ENCODE peak calls at places on chromosome 4, in ten cellular contexts. K, B, C, F, H, T, J, R, V and L are unnamed samples.
A peak's percentile ranks its signal among the peaks of the same experiment; 100 is the strongest.

GRCh38 chr4:1200425-1201035 is 28.1 kb upstream of the SPON2 start:
- DNase-seq in K (peak; percentile 75), V (no peak), F (peak; percentile 81), B (no peak), R (no peak), H (no peak), T (peak; percentile 71), C (no peak), J (peak; percentile 95), L (peak; percentile 95)

GRCh38 chr4:122246551-122246950 is 94.4 kb downstream of the BLTP1 start:
- DNase-seq in H (no peak), B (no peak), F (no peak), C (no peak), R (no peak), K (no peak), T (no peak), V (no peak), J (peak; percentile 1), L (no peak)

GRCh38 chr4:74583066-74583700 is 138.2 kb downstream of the AREG start:
- DNase-seq in H (no peak), K (no peak), J (peak; percentile 46), C (no peak), B (peak; percentile 36), T (no peak), V (no peak), F (no peak), R (no peak), L (no peak)

GRCh38 chr4:177239878-177240277 is 69.8 kb upstream of the NEIL3 start:
- DNase-seq in R (no peak), B (no peak), J (peak; percentile 48), H (no peak), F (no peak), K (no peak), C (no peak), T (no peak), V (no peak), L (no peak)

GRCh38 chr4:104719539-104720230 is 225.0 kb upstream of the CXXC4 start:
- DNase-seq in T (no peak), V (no peak), C (no peak), H (no peak), R (no peak), J (no peak), B (no peak), K (no peak), F (no peak), L (no peak)

GRCh38 chr4:159505275-159505975 is 402.5 kb downstream of the RAPGEF2 start:
- DNase-seq in J (no peak), R (no peak), V (no peak), F (no peak), B (no peak), C (no peak), K (no peak), T (no peak), H (no peak), L (no peak)

GRCh38 chr4:184317234-184317918 is 99.7 kb upstream of the ENPP6 start:
- DNase-seq in F (no peak), J (peak; percentile 16), K (no peak), R (no peak), H (no peak), B (no peak), C (no peak), T (no peak), V (peak; percentile 29), L (peak; percentile 31)

GRCh38 chr4:21380861-21381260 is 567.7 kb downstream of the KCNIP4 start:
- DNase-seq in V (no peak), H (no peak), T (no peak), J (no peak), B (no peak), R (no peak), C (no peak), K (no peak), F (no peak), L (no peak)

GRCh38 chr4:153748378-153748777 is 11.4 kb downstream of the RNF175 start:
- DNase-seq in C (no peak), V (no peak), J (peak; percentile 38), K (no peak), T (no peak), H (no peak), B (no peak), F (no peak), R (no peak), L (no peak)

GRCh38 chr4:170323623-170324022 is 233.9 kb upstream of the AADAT start:
- DNase-seq in V (no peak), J (no peak), H (no peak), T (no peak), C (no peak), F (no peak), K (no peak), B (no peak), R (no peak), L (no peak)

GRCh38 chr4:74640111-74640903 is 154.0 kb downstream of the BTC start:
- DNase-seq in H (no peak), J (peak; percentile 92), C (no peak), R (no peak), T (no peak), V (no peak), F (no peak), K (no peak), B (no peak), L (no peak)

DNA sequence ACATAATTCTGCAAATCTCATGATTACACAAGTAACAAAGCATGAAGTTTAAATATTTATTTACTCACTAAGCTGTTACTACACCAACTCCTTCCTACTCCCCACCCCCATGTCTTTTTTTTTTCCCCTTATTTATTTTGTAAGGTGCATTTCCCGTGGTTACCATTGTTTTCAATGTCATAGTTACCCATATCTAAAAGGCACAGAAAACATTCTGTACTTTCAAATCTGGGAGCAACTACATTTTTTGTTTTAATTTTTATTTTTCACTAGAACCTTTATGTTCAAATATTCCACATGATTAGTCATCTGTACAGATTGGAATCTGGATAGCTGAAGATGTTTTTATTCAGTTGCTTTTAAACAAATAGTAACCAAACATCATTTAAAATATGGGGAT is 62.8 kb downstream of the PPP3CA start:
- DNase-seq in F (no peak), B (peak; percentile 36), V (no peak), T (no peak), H (no peak), C (no peak), J (no peak), R (no peak), K (no peak), L (no peak)
- H3K4me1 ChIP-seq in F (peaks cover 12% of the 10 kb centered on the region), B (peaks cover 60% of the 10 kb centered on the region), V (peaks cover 24% of the 10 kb centered on the region), T (peaks cover 32% of the 10 kb centered on the region), H (peaks cover 23% of the 10 kb centered on the region), C (no peaks in the 10 kb centered on the region), J (peaks cover 2% of the 10 kb centered on the region), R (peaks cover 11% of the 10 kb centered on the region), K (peaks cover 10% of the 10 kb centered on the region), L (peaks cover 28% of the 10 kb centered on the region)

GRCh38 chr4:40576651-40577480 is 52.8 kb downstream of the RBM47 start:
- DNase-seq in V (no peak), C (peak; percentile 65), J (peak; percentile 91), R (peak; percentile 66), K (peak; percentile 83), B (peak; percentile 98), F (peak; percentile 37), H (peak; percentile 98), T (peak; percentile 82), L (peak; percentile 93)
- TF ChIP-seq POLR2A in V (no peak), C (no peak), J (no peak), R (no peak), K (no peak), B (no peak), F (no peak), H (peak; percentile 50), T (peak; percentile 56), L (no peak)

DNA sequence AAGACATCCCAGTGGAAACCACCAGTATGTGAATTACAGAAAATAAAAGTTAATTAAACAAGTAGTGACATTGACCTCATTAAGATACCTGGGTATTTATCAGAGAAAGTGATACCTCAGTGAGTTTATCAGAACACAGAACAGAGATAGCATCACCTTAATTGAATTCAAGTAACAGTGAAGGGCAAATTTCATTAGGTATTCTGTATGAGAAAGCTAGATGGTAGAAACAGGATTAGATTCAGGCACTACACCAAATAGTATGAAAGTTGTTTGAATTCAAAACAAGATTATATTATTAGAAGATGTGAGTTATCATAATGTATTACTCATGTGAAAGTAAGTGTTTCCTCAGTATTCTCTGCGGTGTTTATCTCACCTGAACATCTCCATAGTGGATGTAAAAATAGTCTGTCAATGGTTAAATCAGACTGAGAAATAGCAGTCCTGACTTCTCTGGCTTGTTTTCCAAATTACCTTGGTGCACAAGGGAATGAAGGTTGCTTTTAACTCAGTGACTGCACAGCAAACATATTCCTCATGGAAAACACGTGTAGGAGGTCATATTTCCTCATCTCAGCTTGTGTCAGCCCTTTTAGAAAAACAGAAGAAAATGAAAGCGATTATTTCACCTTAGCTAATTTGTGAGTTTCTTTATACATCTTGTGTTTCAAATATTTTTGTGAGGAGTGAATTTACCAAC is 79.9 kb upstream of the PCDH18 start:
- DNase-seq in J (no peak), F (no peak), V (no peak), C (no peak), T (no peak), R (no peak), H (no peak), K (no peak), B (no peak), L (no peak)
- TF ChIP-seq CTCF in J (no peak), F (no peak), V (no peak), C (no peak), T (no peak), R (no peak), H (no peak), K (no peak), B (no peak), L (no peak)

GRCh38 chr4:4859010-4859798 is at the start of gene MSX1:
- DNase-seq in T (peak; percentile 76), R (peak; percentile 60), K (peak; percentile 92), J (peak; percentile 75), F (peak; percentile 87), V (peak; percentile 92), H (peak; percentile 81), C (peak; percentile 77), B (peak; percentile 74), L (no peak)

GRCh38 chr4:4860381-4860802 is 927 bp downstream of the MSX1 start:
- DNase-seq in H (peak; percentile 24), K (no peak), T (no peak), R (no peak), C (no peak), B (no peak), F (no peak), V (peak; percentile 58), J (peak; percentile 35), L (no peak)

GRCh38 chr4:4858527-4858926 is 938 bp upstream of the MSX1 start:
- DNase-seq in R (no peak), J (no peak), V (no peak), F (peak; percentile 9), K (peak; percentile 15), C (no peak), H (no peak), B (no peak), T (no peak), L (no peak)

GRCh38 chr4:4860803-4861591 is 1.5 kb downstream of the MSX1 start:
- DNase-seq in H (peak; percentile 29), T (no peak), F (no peak), B (no peak), C (no peak), K (peak; percentile 50), V (peak; percentile 68), R (no peak), J (peak; percentile 32), L (no peak)

DNA sequence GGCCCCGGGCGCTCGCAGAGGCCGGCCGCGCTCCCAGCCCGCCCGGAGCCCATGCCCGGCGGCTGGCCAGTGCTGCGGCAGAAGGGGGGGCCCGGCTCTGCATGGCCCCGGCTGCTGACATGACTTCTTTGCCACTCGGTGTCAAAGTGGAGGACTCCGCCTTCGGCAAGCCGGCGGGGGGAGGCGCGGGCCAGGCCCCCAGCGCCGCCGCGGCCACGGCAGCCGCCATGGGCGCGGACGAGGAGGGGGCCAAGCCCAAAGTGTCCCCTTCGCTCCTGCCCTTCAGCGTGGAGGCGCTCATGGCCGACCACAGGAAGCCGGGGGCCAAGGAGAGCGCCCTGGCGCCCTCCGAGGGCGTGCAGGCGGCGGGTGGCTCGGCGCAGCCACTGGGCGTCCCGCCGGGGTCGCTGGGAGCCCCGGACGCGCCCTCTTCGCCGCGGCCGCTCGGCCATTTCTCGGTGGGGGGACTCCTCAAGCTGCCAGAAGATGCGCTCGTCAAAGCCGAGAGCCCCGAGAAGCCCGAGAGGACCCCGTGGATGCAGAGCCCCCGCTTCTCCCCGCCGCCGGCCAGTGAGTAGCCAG is 425 bp downstream of the MSX1 start:
- DNase-seq in V (no peak), C (no peak), B (no peak), K (peak; percentile 30), H (no peak), J (no peak), F (no peak), R (no peak), T (no peak), L (no peak)
- H3K4me1 ChIP-seq in V (no peaks in the 10 kb centered on the region), C (peaks cover 3% of the 10 kb centered on the region), B (no peaks in the 10 kb centered on the region), K (peaks cover 7% of the 10 kb centered on the region), H (peaks cover 13% of the 10 kb centered on the region), J (no peaks in the 10 kb centered on the region), F (peaks cover 4% of the 10 kb centered on the region), R (peaks cover 22% of the 10 kb centered on the region), T (peaks cover 49% of the 10 kb centered on the region), L (peaks cover 70% of the 10 kb centered on the region)